ENCODE peak calls at places on chromosome 21, in eight cellular contexts. N, D, L, C, T, S, Y and Z are unnamed samples.
A peak's percentile ranks its signal among the peaks of the same experiment; 100 is the strongest.

GRCh38 chr21:33940164-33940563 is 24.6 kb upstream of the ATP5PO start:
- DNase-seq in D (no peak), S (no peak), N (no peak), Y (no peak), T (no peak), L (no peak), C (no peak), Z (no peak)

GRCh38 chr21:31351438-31351837 is 7.4 kb upstream of the TIAM1 start:
- DNase-seq in D (no peak), N (no peak), L (no peak), S (no peak), C (peak; percentile 29), T (no peak), Y (no peak), Z (no peak)

GRCh38 chr21:38948981-38949380 is 143.3 kb downstream of the ETS2 start:
- DNase-seq in T (no peak), D (no peak), Y (no peak), N (no peak), L (no peak), C (no peak), S (no peak), Z (no peak)

GRCh38 chr21:43274946-43275310 is 106.1 kb downstream of the CRYAA start:
- DNase-seq in L (no peak), N (no peak), D (no peak), C (no peak), T (no peak), Y (no peak), S (no peak), Z (peak; percentile 36)

GRCh38 chr21:29376556-29376955 is 77.8 kb downstream of the BACH1 start:
- DNase-seq in T (peak; percentile 42), C (peak; percentile 80), S (no peak), D (peak; percentile 88), L (peak; percentile 42), N (peak; percentile 9), Y (peak; percentile 78), Z (peak; percentile 36)

GRCh38 chr21:28142692-28143091 is 850.0 kb downstream of the LTN1 start:
- DNase-seq in L (no peak), T (no peak), N (no peak), D (no peak), Y (no peak), S (no peak), C (no peak), Z (no peak)

GRCh38 chr21:42169758-42170157 is 49.2 kb upstream of the ABCG1 start:
- DNase-seq in T (no peak), N (no peak), L (no peak), D (no peak), C (no peak), S (no peak), Y (no peak), Z (no peak)

GRCh38 chr21:40053007-40053406 is 185.8 kb downstream of the PCP4 start:
- DNase-seq in C (no peak), D (no peak), L (no peak), N (peak; percentile 45), Y (peak; percentile 89), S (no peak), T (no peak), Z (peak; percentile 75)

GRCh38 chr21:41786521-41786987 is 19.7 kb upstream of the RIPK4 start:
- DNase-seq in Y (peak; percentile 41), T (no peak), N (no peak), D (no peak), S (no peak), C (no peak), L (peak; percentile 36), Z (no peak)

GRCh38 chr21:40837456-40837855 is 9.5 kb downstream of the DSCAM start:
- DNase-seq in Y (no peak), S (no peak), L (no peak), T (no peak), N (no peak), C (no peak), D (no peak), Z (no peak)

GRCh38 chr21:31284797-31285397 is 59.2 kb downstream of the TIAM1 start:
- DNase-seq in T (no peak), Y (no peak), D (no peak), N (no peak), S (no peak), L (no peak), C (no peak), Z (no peak)

GRCh38 chr21:39156024-39156423 is 27.2 kb downstream of the PSMG1 start:
- DNase-seq in L (no peak), N (no peak), C (no peak), S (no peak), D (no peak), T (no peak), Y (no peak), Z (no peak)

GRCh38 chr21:35102488-35103407 is 53.6 kb upstream of the RUNX1 start:
- DNase-seq in N (peak; percentile 32), L (no peak), Y (no peak), C (no peak), T (no peak), S (no peak), D (no peak), Z (peak; percentile 54)

GRCh38 chr21:43315244-43316137 is 111.4 kb downstream of the SIK1 start:
- DNase-seq in T (no peak), S (no peak), Y (no peak), N (no peak), C (no peak), L (no peak), D (no peak), Z (peak; percentile 9)

GRCh38 chr21:44065428-44065827 is 41.8 kb upstream of the PWP2 start:
- DNase-seq in T (no peak), S (no peak), N (no peak), C (no peak), D (peak; percentile 41), Y (no peak), L (no peak), Z (no peak)

GRCh38 chr21:39444406-39445145 is 1.0 kb downstream of the LCA5L start:
- DNase-seq in N (no peak), C (peak; percentile 51), T (peak; percentile 91), S (no peak), L (no peak), D (peak; percentile 17), Y (no peak), Z (no peak)

GRCh38 chr21:42739061-42739931 is 85.9 kb downstream of the PDE9A start:
- DNase-seq in Y (no peak), C (no peak), S (no peak), N (no peak), T (no peak), L (no peak), D (no peak), Z (no peak)

GRCh38 chr21:33587792-33588484 is 546 bp downstream of the DONSON start:
- DNase-seq in D (peak; percentile 53), L (peak; percentile 23), N (peak; percentile 26), Y (peak; percentile 83), S (no peak), T (peak; percentile 31), C (peak; percentile 57), Z (peak; percentile 64)

DNA sequence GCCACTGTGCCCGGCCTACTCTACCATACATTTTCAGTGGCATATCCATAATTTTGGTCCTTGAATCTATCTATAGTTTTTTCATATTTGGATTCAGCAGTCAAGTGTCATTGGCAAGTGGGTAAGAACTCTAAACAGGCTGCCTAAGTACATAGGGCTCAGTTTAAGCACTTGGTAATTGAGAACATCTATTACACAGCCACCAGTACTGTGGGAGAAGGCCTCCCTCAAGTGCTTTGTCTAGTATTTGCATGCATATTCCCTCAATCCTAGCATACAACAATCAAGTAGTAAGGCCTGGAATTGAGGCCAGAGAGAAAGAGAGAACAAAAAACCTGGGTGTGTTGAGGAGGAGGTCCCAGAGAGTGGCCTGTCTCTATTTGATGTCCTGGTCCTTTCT is 325.2 kb downstream of the USP25 start:
- DNase-seq in T (no peak), S (no peak), Y (no peak), N (no peak), L (no peak), D (no peak), C (no peak), Z (no peak)
- H3K4me1 ChIP-seq in T (no peaks in the 10 kb centered on the region), S (no peaks in the 10 kb centered on the region), Y (no peaks in the 10 kb centered on the region), N (no peaks in the 10 kb centered on the region), L (peaks cover 4% of the 10 kb centered on the region), D (no peaks in the 10 kb centered on the region), C (peaks cover 3% of the 10 kb centered on the region), Z (no peaks in the 10 kb centered on the region)

GRCh38 chr21:45364464-45365185 is 40.3 kb upstream of the COL18A1 start:
- DNase-seq in S (no peak), N (peak; percentile 79), D (no peak), Y (no peak), T (no peak), C (no peak), L (peak; percentile 54), Z (peak; percentile 63)
- H3K4me3 ChIP-seq in S (no peak overlapping the region), N (no peak overlapping the region), D (no peak overlapping the region), Y (no peak overlapping the region), T (no peak overlapping the region), C (no peak overlapping the region), L (peak overlapping the region; percentile 28), Z (peak overlapping the region; percentile 11)

DNA sequence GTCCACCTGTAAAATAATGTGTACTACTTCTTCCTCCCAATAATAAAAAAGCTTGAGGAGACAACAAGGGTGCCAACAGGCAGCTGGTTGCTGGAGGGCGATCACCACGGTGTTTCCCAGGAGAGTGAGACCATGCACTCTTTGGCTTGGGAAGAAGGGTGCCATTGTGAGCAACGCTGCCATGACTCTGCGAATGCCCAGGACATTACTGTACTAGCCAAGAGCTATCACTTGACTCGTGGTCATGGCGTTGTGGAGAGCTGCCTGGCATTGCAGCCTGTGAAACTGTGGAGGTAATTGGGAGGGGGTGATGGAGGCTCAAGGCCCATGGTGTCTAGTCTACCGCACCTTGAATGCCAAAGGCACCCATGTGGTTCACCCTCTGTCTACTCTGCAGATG is 14.6 kb upstream of the PRMT2 start:
- DNase-seq in L (no peak), Y (peak; percentile 46), C (no peak), D (no peak), S (no peak), N (no peak), T (no peak), Z (no peak)
- H3K27ac ChIP-seq in L (no peak overlapping the region), Y (no peak overlapping the region), C (no peak overlapping the region), D (no peak overlapping the region), S (no peak overlapping the region), N (no peak overlapping the region), T (no peak overlapping the region), Z (no peak overlapping the region)

GRCh38 chr21:45580181-45580575 is 37.9 kb upstream of the SLC19A1 start:
- DNase-seq in C (no peak), N (no peak), D (no peak), S (no peak), T (no peak), L (no peak), Y (peak; percentile 35), Z (no peak)

GRCh38 chr21:45580576-45581321 is 38.5 kb upstream of the SLC19A1 start:
- DNase-seq in S (no peak), T (no peak), C (no peak), L (no peak), Y (peak; percentile 64), N (no peak), D (no peak), Z (no peak)

GRCh38 chr21:45583831-45584509 is 41.7 kb upstream of the SLC19A1 start:
- DNase-seq in N (no peak), D (no peak), L (no peak), C (no peak), S (no peak), Y (peak; percentile 41), T (no peak), Z (no peak)

GRCh38 chr21:45581322-45581712 is 39.1 kb upstream of the SLC19A1 start:
- DNase-seq in L (no peak), T (no peak), D (no peak), Y (no peak), N (no peak), S (no peak), C (no peak), Z (no peak)

GRCh38 chr21:45582128-45582527 is 39.9 kb upstream of the SLC19A1 start:
- DNase-seq in T (no peak), Y (no peak), N (no peak), C (no peak), D (no peak), S (no peak), L (no peak), Z (no peak)
- H3K4me1 ChIP-seq in T (no peaks in the 10 kb centered on the region), Y (no peaks in the 10 kb centered on the region), N (no peaks in the 10 kb centered on the region), C (no peaks in the 10 kb centered on the region), D (no peaks in the 10 kb centered on the region), S (no peaks in the 10 kb centered on the region), L (no peaks in the 10 kb centered on the region), Z (no peaks in the 10 kb centered on the region)